ENCODE peak calls at places on chromosomes 1 and 21, in four cellular contexts. R is SK-N-SH, Z is HepG2, O is HCT116. P is an unnamed sample.
A peak's percentile ranks its signal among the peaks of the same experiment; 100 is the strongest.

GRCh38 chr1:229972600-229973296 is 94.3 kb upstream of the GALNT2 start:
- DNase-seq in O (no peak), R (peak; percentile 8), Z (peak; percentile 9), P (peak; percentile 36)

GRCh38 chr21:35525443-35525842 is 476.3 kb upstream of the RUNX1 start:
- DNase-seq in O (peak; percentile 21), R (no peak), Z (no peak), P (no peak)

GRCh38 chr1:175216444-175216843 is 23.9 kb upstream of the KIAA0040 start:
- DNase-seq in O (no peak), R (no peak), Z (no peak), P (no peak)

GRCh38 chr21:27269646-27270045 is 302.8 kb upstream of the ADAMTS5 start:
- DNase-seq in Z (no peak), O (no peak), R (no peak), P (no peak)

GRCh38 chr1:152458384-152459185 is 44.5 kb upstream of the CRNN start:
- DNase-seq in Z (peak; percentile 40), O (peak; percentile 76), R (peak; percentile 49), P (peak; percentile 54)

GRCh38 chr1:161705537-161705936 is 1.5 kb upstream of the FCRLA start:
- DNase-seq in Z (no peak), R (no peak), O (no peak), P (no peak)

GRCh38 chr1:188425687-188426086 is 1596.9 kb downstream of the PLA2G4A start:
- DNase-seq in Z (no peak), R (no peak), O (no peak), P (no peak)

GRCh38 chr1:183097438-183098051 is 74.3 kb downstream of the LAMC1 start:
- DNase-seq in R (no peak), O (no peak), Z (no peak), P (no peak)

GRCh38 chr1:45334308-45335245 is 5.4 kb upstream of the TOE1 start:
- DNase-seq in Z (no peak), R (no peak), O (no peak), P (no peak)

GRCh38 chr1:10796029-10796944 is at the start of gene CASZ1:
- DNase-seq in O (peak; percentile 87), R (peak; percentile 99), Z (peak; percentile 62), P (peak; percentile 84)

GRCh38 chr1:207628776-207629175 is 16.2 kb upstream of the CR1L start:
- DNase-seq in R (no peak), O (no peak), Z (no peak), P (no peak)

GRCh38 chr1:176471338-176472121 is 8.6 kb downstream of the PAPPA2 start:
- DNase-seq in Z (no peak), R (no peak), O (no peak), P (no peak)

GRCh38 chr1:24923485-24924113 is 6.5 kb downstream of the RUNX3 start:
- DNase-seq in O (no peak), R (no peak), Z (no peak), P (no peak)

GRCh38 chr1:30997463-30998057 is 68.0 kb downstream of the PUM1 start:
- DNase-seq in R (no peak), Z (no peak), O (no peak), P (no peak)

GRCh38 chr1:221748981-221749380 is 7.1 kb upstream of the DUSP10 start:
- DNase-seq in Z (no peak), R (no peak), O (no peak), P (no peak)

DNA sequence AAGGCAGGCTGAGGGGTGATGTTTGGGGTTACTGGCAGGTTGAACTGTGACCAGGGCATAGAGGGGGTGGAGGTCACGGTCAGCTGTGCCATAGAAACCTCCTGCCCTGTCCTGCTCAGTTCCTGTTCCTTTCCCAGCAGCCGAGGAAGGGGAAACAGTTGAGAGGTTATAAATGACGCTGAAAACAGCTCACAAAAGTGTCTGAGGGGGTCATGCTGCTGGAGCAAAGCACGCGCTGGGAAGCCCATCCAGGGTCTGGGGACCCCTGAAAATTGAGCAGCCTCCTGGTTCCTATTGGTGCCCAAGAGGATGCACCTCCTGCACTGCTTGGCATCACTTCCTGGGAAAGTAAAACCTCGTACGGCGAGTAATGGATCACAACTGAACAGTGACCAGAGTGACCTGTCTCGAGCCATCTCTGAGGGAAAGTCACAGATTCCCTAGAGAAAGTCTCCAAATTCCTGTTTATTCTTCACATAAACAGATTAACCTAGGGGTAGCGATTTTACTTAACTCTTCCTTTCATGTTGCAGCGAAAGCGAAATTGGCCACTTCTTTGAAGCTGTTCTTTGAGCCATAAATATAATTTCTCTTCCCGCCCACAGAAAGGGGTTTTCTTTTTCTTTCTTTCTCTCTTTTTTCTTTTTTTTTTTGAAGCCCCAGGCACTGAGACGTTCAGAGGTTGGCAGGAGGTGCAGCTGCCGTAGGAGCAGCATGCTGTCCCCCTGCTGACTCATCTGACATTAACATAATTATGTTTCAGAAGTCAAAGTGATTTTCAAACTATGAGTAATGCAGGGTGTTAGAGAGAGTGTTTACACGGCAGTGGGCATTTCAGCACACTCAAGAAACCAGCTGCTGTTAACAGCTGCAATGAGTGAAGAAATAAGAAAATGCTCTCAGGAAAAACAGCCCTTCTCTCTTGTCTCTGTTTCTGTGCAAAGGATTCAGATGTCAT is 41.8 kb upstream of the ATF3 start:
- DNase-seq in O (peak; percentile 45), R (peak; percentile 71), Z (peak; percentile 14), P (peak; percentile 61)
- TF ChIP-seq ELF1 in O (no peak), R (no peak), Z (no peak), P (peak; percentile 24)

GRCh38 chr1:53561488-53562115 is 102.4 kb downstream of the DMRTB1 start:
- DNase-seq in R (peak; percentile 47), O (no peak), Z (no peak), P (no peak)

GRCh38 chr1:53560572-53561487 is 101.6 kb downstream of the DMRTB1 start:
- DNase-seq in Z (no peak), R (peak; percentile 18), O (no peak), P (no peak)

GRCh38 chr1:53563609-53564008 is 104.4 kb downstream of the DMRTB1 start:
- DNase-seq in O (no peak), R (no peak), Z (no peak), P (no peak)

GRCh38 chr1:53562256-53562982 is 103.2 kb downstream of the DMRTB1 start:
- DNase-seq in O (no peak), R (no peak), Z (no peak), P (no peak)

DNA sequence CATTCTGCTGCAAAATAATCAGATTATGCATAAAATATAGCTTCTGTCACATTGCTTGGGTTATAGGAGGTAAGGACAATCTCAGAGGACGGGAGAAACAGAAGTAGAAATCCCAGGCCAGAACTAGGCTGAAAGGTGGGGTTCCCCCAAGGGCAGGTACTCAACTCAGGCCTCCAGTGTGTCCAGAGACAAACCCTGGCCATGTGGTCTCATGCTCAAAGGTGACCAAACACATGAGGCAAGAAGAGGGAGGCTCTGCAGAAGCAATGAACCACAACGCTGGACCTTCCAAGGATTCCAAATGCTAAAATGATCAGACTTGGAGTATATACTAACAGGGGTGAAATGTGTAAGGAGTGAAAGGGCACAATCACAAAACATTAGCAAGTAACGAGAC is 103.8 kb downstream of the DMRTB1 start:
- DNase-seq in Z (no peak), O (no peak), R (no peak), P (no peak)
- TF ChIP-seq ELF1 in Z (no peak), O (no peak), R (no peak), P (no peak)

GRCh38 chr1:240021709-240022108 is 70.0 kb upstream of the FMN2 start:
- DNase-seq in O (no peak), Z (no peak), R (no peak), P (no peak)

GRCh38 chr1:240019524-240019923 is 72.2 kb upstream of the FMN2 start:
- DNase-seq in O (no peak), Z (no peak), R (no peak), P (no peak)

GRCh38 chr1:240018617-240019016 is 73.1 kb upstream of the FMN2 start:
- DNase-seq in R (no peak), Z (no peak), O (no peak), P (no peak)

GRCh38 chr1:240020871-240021270 is 70.8 kb upstream of the FMN2 start:
- DNase-seq in R (no peak), O (no peak), Z (no peak), P (no peak)
- TF ChIP-seq ELF1 in R (no peak), O (no peak), Z (no peak), P (no peak)

GRCh38 chr1:22860883-22861385 is 111.7 kb downstream of the LACTBL1 start:
- DNase-seq in Z (no peak), R (no peak), O (no peak), P (no peak)

GRCh38 chr1:22862752-22863151 is 109.9 kb downstream of the LACTBL1 start:
- DNase-seq in R (no peak), O (no peak), Z (no peak), P (no peak)

GRCh38 chr1:22860414-22860800 is 112.3 kb downstream of the LACTBL1 start:
- DNase-seq in Z (no peak), R (no peak), O (no peak), P (no peak)

GRCh38 chr1:22863766-22864165 is 108.9 kb downstream of the LACTBL1 start:
- DNase-seq in O (no peak), Z (no peak), R (no peak), P (no peak)

GRCh38 chr1:22861764-22862440 is 110.8 kb downstream of the LACTBL1 start:
- DNase-seq in R (peak; percentile 86), O (peak; percentile 33), Z (no peak), P (peak; percentile 83)
- TF ChIP-seq ELF1 in R (no peak), O (no peak), Z (no peak), P (no peak)

GRCh38 chr1:66327582-66327981 is 206.4 kb upstream of the SGIP1 start:
- DNase-seq in Z (no peak), R (no peak), O (no peak), P (no peak)
- TF ChIP-seq ELF1 in Z (no peak), R (no peak), O (no peak), P (no peak)

DNA sequence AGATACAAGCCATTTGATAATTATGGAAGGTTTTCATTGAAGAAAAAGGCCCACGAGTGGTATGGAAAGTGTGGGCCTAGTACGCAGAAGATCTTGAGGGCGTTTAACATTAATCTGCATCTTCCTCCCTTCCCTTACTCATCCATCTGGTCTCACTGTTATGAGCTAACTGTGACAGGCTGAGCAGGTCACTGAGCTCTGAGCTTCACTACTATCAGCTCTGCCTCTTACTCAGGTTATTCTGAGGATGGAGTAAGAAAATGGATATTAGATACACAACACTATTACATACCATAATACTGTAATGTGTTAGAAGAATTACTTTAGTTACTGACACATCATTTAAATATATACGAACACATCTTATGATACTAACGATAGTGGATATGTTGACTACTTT is 97.6 kb upstream of the C8B start:
- DNase-seq in R (no peak), O (no peak), Z (no peak), P (no peak)
- TF ChIP-seq ELF1 in R (no peak), O (no peak), Z (no peak), P (no peak)

P was measured in K562.